ENCODE peak calls at places on chromosomes 5 and 9, in eight cellular contexts. D is bronchial epithelial cell, O is heart right ventricle, I is endodermal cell, S is keratinocyte, U is HCT116, J is lung, A is kidney. L is an unnamed sample.

GRCh38 chr9:21708846-21709245 is 93.6 kb upstream of the MTAP start:
- DNase-seq in O (no peak), A (no peak), I (no peak), U (no peak), S (no peak), D (no peak), J (no peak), L (no peak)

GRCh38 chr9:127154390-127155191 is 32.2 kb upstream of the ANGPTL2 start:
- DNase-seq in U (no peak), J (peak; percentile 71), S (no peak), I (peak; percentile 30), O (peak; percentile 84), A (peak; percentile 71), D (no peak), L (no peak)

GRCh38 chr5:33631786-33632185 is 191.0 kb downstream of the TARS1 start:
- DNase-seq in A (no peak), U (no peak), S (no peak), J (no peak), I (no peak), D (no peak), O (no peak), L (no peak)

GRCh38 chr9:3968891-3969290 is 331.0 kb downstream of the GLIS3 start:
- DNase-seq in S (no peak), O (no peak), D (peak; percentile 93), I (no peak), A (no peak), U (peak; percentile 83), J (no peak), L (no peak)

GRCh38 chr5:135066781-135067430 is 32.9 kb upstream of the PITX1 start:
- DNase-seq in S (no peak), U (no peak), A (peak; percentile 59), D (no peak), J (no peak), O (no peak), I (no peak), L (no peak)

GRCh38 chr5:111135946-111136345 is 43.8 kb downstream of the WDR36 start:
- DNase-seq in A (no peak), O (no peak), J (no peak), I (no peak), S (no peak), U (no peak), D (peak; percentile 80), L (no peak)

GRCh38 chr9:87554177-87554940 is 56.7 kb downstream of the DAPK1 start:
- DNase-seq in U (no peak), D (no peak), S (no peak), I (peak; percentile 34), O (no peak), J (no peak), A (no peak), L (no peak)

GRCh38 chr9:27558307-27558706 is 15.0 kb downstream of the C9orf72 start:
- DNase-seq in J (no peak), U (no peak), A (no peak), D (no peak), I (no peak), S (no peak), O (no peak), L (no peak)

GRCh38 chr5:150211156-150212030 is 21.5 kb downstream of the SLC6A7 start:
- DNase-seq in J (no peak), S (no peak), U (no peak), D (peak; percentile 12), I (peak; percentile 88), A (peak; percentile 57), O (no peak), L (no peak)

GRCh38 chr5:180212363-180213255 is 3.6 kb upstream of the RASGEF1C start:
- DNase-seq in O (no peak), I (peak; percentile 36), A (no peak), U (no peak), J (no peak), S (no peak), D (no peak), L (no peak)

GRCh38 chr5:161009817-161010216 is 157.8 kb upstream of the ATP10B start:
- DNase-seq in A (no peak), O (no peak), U (no peak), J (no peak), D (no peak), I (no peak), S (no peak), L (no peak)

GRCh38 chr5:139078345-139078744 is 119.8 kb downstream of the SIL1 start:
- DNase-seq in S (no peak), A (no peak), D (no peak), O (no peak), U (no peak), J (no peak), I (no peak), L (no peak)

DNA sequence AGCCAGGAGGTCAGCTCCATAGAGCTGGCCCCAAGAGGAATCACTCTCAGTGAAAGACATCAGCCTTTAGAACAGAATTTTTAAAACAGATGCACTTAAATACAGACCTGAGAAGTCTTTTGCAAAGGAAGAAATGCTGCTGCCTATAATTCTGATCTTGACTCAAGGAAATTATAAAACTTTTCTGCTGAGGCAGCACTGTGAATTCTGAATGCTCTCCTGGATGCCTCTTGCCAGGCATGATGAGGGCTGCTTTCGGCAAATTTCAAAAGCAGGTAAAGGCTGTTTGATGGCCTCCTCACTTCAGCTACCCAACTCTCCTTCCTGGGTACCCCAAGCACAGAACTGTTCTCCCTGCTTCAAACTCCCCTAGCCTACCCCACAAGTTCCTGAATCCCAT is 174.8 kb downstream of the CDK5RAP2 start:
- DNase-seq in S (no peak), D (no peak), O (no peak), J (no peak), A (no peak), I (no peak), U (no peak), L (no peak)
- H3K36me3 ChIP-seq in S (peaks cover 45% of the 10 kb centered on the region), D (peaks cover 15% of the 10 kb centered on the region), O (peaks cover 99% of the 10 kb centered on the region), J (peaks cover 49% of the 10 kb centered on the region), A (peaks cover 41% of the 10 kb centered on the region), I (peaks cover 96% of the 10 kb centered on the region), U (peaks cover 40% of the 10 kb centered on the region), L (peaks cover 57% of the 10 kb centered on the region)

GRCh38 chr5:154503698-154504039 is 25.6 kb upstream of the HAND1 start:
- DNase-seq in J (no peak), A (no peak), O (no peak), I (no peak), U (no peak), S (no peak), D (no peak), L (no peak)
- TF ChIP-seq CTCF in J (no peak), A (no peak), O (no peak), I (no peak), U (no peak), S (no peak), D (no peak), L (no peak)

GRCh38 chr5:158798140-158798539 is 301.6 kb downstream of the EBF1 start:
- DNase-seq in U (no peak), O (no peak), I (no peak), J (no peak), D (no peak), S (no peak), A (no peak), L (no peak)
- H3K36me3 ChIP-seq in U (no peaks in the 10 kb centered on the region), O (peaks cover 21% of the 10 kb centered on the region), I (no peaks in the 10 kb centered on the region), J (peaks cover 1% of the 10 kb centered on the region), D (no peaks in the 10 kb centered on the region), S (no peaks in the 10 kb centered on the region), A (no peaks in the 10 kb centered on the region), L (no peaks in the 10 kb centered on the region)

DNA sequence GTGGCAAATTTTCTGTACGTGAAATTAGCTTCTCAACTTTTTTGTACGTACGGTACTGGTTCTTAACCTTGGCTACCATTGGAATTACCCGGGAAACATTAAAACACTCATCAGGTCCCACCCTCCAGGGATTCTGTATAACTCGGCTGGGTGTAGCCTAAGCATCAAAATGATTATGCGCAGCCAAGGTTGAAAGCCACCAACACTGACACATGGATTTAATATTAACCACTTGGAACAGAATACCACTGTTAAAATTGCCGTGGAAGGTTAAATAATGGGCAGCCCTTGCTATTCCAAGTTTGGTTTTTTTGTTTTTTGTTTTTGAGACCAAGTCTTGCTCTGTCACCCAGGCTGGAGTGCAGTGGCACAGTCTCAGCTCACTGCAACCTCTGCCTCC is 17.5 kb downstream of the DNAJA1 start:
- DNase-seq in I (no peak), D (no peak), O (no peak), U (no peak), J (no peak), S (no peak), A (no peak), L (no peak)
- TF ChIP-seq CTCF in I (no peak), D (no peak), O (no peak), U (no peak), J (no peak), S (no peak), A (no peak), L (no peak)

DNA sequence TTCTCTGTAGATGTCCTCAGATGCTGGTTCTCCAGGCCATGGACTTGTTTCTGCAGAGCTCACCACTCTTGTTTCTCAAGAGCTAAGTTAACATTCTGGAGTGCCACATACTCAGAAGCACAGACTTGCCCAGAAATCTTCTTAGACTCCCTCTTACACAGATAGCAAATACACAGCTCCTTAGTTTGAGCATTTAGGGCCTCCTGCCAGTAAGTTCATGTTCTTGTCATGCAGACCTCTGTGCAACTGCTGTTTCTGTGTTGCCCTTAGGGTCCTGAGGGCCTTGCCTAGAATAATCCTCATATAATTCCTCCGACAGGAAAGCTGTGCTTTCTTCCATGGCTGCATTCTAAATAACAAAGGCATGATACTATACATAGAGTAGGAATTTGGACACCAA is 1.3 kb upstream of the PTPDC1 start:
- DNase-seq in S (no peak), J (peak; percentile 46), D (no peak), O (no peak), U (no peak), A (no peak), I (no peak), L (no peak)
- H3K36me3 ChIP-seq in S (no peaks in the 10 kb centered on the region), J (peaks cover 1% of the 10 kb centered on the region), D (no peaks in the 10 kb centered on the region), O (peaks cover 3% of the 10 kb centered on the region), U (no peaks in the 10 kb centered on the region), A (no peaks in the 10 kb centered on the region), I (peaks cover under 1% of the 10 kb centered on the region), L (no peaks in the 10 kb centered on the region)